ENCODE peak calls at places on chromosomes 7 and 10, in four cellular contexts. J is Panc1, Z is SK-N-SH, K is HCT116. G is an unnamed sample.

GRCh38 chr7:46695045-46695708 is 774.1 kb upstream of the IGFBP3 start:
- DNase-seq in J (no peak), Z (no peak), K (peak; percentile 8), G (no peak)

GRCh38 chr7:133331861-133332260 is 79.0 kb downstream of the EXOC4 start:
- DNase-seq in J (no peak), Z (no peak), K (no peak), G (no peak)

GRCh38 chr10:114289096-114289436 is 50.0 kb downstream of the VWA2 start:
- DNase-seq in J (no peak), Z (no peak), K (no peak), G (no peak)

GRCh38 chr10:113004219-113004618 is 54.2 kb downstream of the TCF7L2 start:
- DNase-seq in J (no peak), Z (no peak), K (no peak), G (no peak)

GRCh38 chr10:86366902-86367338 is 325 bp upstream of the GRID1 start:
- DNase-seq in J (no peak), Z (no peak), K (no peak), G (no peak)

GRCh38 chr7:154874409-154875113 is 128.4 kb downstream of the PAXIP1 start:
- DNase-seq in J (no peak), Z (no peak), K (no peak), G (no peak)

GRCh38 chr7:128932862-128933821 is 4.6 kb upstream of the IRF5 start:
- DNase-seq in J (no peak), Z (no peak), K (no peak), G (no peak)

GRCh38 chr10:44907576-44907975 is 3.6 kb upstream of the TMEM72 start:
- DNase-seq in J (no peak), Z (no peak), K (no peak), G (no peak)

GRCh38 chr7:133518718-133519117 is 265.8 kb downstream of the EXOC4 start:
- DNase-seq in J (no peak), Z (no peak), K (no peak), G (no peak)

GRCh38 chr10:114151486-114151885 is 22.5 kb downstream of the CCDC186 start:
- DNase-seq in J (peak; percentile 75), Z (no peak), K (peak; percentile 67), G (no peak)

GRCh38 chr10:103627893-103628292 is 134.4 kb downstream of the NEURL1 start:
- DNase-seq in J (no peak), Z (no peak), K (no peak), G (no peak)

GRCh38 chr10:99689461-99689860 is 30.2 kb downstream of the ENTPD7 start:
- DNase-seq in J (no peak), Z (no peak), K (no peak), G (no peak)

GRCh38 chr7:50837965-50838364 is 55.3 kb upstream of the GRB10 start:
- DNase-seq in J (peak; percentile 85), Z (no peak), K (no peak), G (no peak)

GRCh38 chr10:13803566-13804554 is 217.1 kb downstream of the PRPF18 start:
- DNase-seq in J (no peak), Z (no peak), K (no peak), G (no peak)

GRCh38 chr7:19112290-19113000 is 5.0 kb downstream of the TWIST1 start:
- DNase-seq in J (no peak), Z (no peak), K (no peak), G (no peak)

GRCh38 chr7:142865766-142866165 is 10.9 kb downstream of the EPHB6 start:
- DNase-seq in J (no peak), Z (peak; percentile 38), K (no peak), G (no peak)

GRCh38 chr7:157274991-157275427 is 61.8 kb upstream of the DNAJB6 start:
- DNase-seq in J (no peak), Z (no peak), K (no peak), G (no peak)

GRCh38 chr7:1953199-1954190 is 279.2 kb downstream of the MAD1L1 start:
- DNase-seq in J (no peak), Z (no peak), K (no peak), G (no peak)

GRCh38 chr10:62829622-62830021 is 13.5 kb upstream of the EGR2 start:
- DNase-seq in J (no peak), Z (no peak), K (no peak), G (no peak)

GRCh38 chr7:25716421-25716820 is 435.6 kb upstream of the NFE2L3 start:
- DNase-seq in J (no peak), Z (no peak), K (no peak), G (no peak)

GRCh38 chr7:23076774-23077173 is 28.8 kb upstream of the KLHL7 start:
- DNase-seq in J (no peak), Z (no peak), K (no peak), G (no peak)

GRCh38 chr7:101294039-101294831 is 27.4 kb downstream of the IFT22 start:
- DNase-seq in J (no peak), Z (no peak), K (no peak), G (no peak)

GRCh38 chr7:130910949-130911944 is 177.2 kb upstream of the KLF14 start:
- DNase-seq in J (peak; percentile 76), Z (no peak), K (no peak), G (no peak)

GRCh38 chr7:64183827-64184372 is 23.1 kb upstream of the ZNF735 start:
- DNase-seq in J (no peak), Z (peak; percentile 19), K (no peak), G (no peak)

GRCh38 chr10:126372359-126372758 is 15.9 kb downstream of the ADAM12 start:
- DNase-seq in J (no peak), Z (no peak), K (no peak), G (no peak)

GRCh38 chr10:19310121-19310520 is 261.5 kb downstream of the MALRD1 start:
- DNase-seq in J (no peak), Z (no peak), K (no peak), G (no peak)

GRCh38 chr10:58266826-58267712 is 625 bp downstream of the IPMK start:
- DNase-seq in J (peak; percentile 17), Z (peak; percentile 51), K (no peak), G (peak; percentile 76)

GRCh38 chr7:144388950-144389349 is 14.5 kb downstream of the NOBOX start:
- DNase-seq in J (no peak), Z (no peak), K (no peak), G (no peak)

GRCh38 chr7:156962145-156962544 is 12.6 kb downstream of the NOM1 start:
- DNase-seq in J (no peak), Z (no peak), K (no peak), G (no peak)

GRCh38 chr10:43226441-43226840 is 40.4 kb downstream of the RASGEF1A start:
- DNase-seq in J (no peak), Z (no peak), K (no peak), G (peak; percentile 35)

GRCh38 chr7:29565982-29566746 is 2.5 kb downstream of the PRR15 start:
- DNase-seq in J (no peak), Z (peak; percentile 79), K (no peak), G (no peak)

GRCh38 chr10:109104806-109105205 is 818.5 kb downstream of the XPNPEP1 start:
- DNase-seq in J (no peak), Z (no peak), K (no peak), G (no peak)

GRCh38 chr10:7589748-7590147 is 77.0 kb downstream of the ITIH5 start:
- DNase-seq in J (no peak), Z (no peak), K (no peak), G (no peak)

GRCh38 chr10:7587168-7587864 is 79.5 kb downstream of the ITIH5 start:
- DNase-seq in J (no peak), Z (no peak), K (no peak), G (no peak)

GRCh38 chr10:7590271-7590670 is 76.5 kb downstream of the ITIH5 start:
- DNase-seq in J (no peak), Z (no peak), K (no peak), G (no peak)

GRCh38 chr10:7585228-7585627 is 81.5 kb downstream of the ITIH5 start:
- DNase-seq in J (no peak), Z (no peak), K (no peak), G (no peak)

GRCh38 chr10:7587865-7588188 is 78.9 kb downstream of the ITIH5 start:
- DNase-seq in J (no peak), Z (no peak), K (no peak), G (no peak)
- TF ChIP-seq CTCF in J (no peak), Z (no peak), K (no peak), G (no peak)

DNA sequence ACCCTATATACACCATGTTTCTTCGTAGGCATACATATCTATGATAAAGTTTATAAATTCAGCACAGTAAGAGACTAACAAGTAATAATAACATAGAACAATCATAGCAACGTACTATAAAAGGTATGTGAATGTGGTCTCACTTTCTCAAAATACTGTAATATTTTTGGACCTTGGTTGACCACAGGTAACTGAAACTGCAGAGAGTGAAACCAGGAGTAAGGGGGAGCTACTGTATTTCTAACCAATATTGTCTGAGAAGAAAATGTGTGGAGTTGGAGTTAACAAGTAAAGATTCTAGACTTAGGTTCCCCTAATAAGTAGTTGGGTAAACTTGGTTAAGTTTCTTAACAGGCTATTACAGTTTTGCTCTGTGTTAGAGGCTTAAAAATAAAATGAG is 72.1 kb downstream of the GNAI1 start:
- DNase-seq in J (no peak), Z (no peak), K (no peak), G (no peak)
- TF ChIP-seq POLR2AphosphoS5 in J (no peak), Z (no peak), K (no peak), G (no peak)

GRCh38 chr7:159013825-159014289 is 130.8 kb downstream of the VIPR2 start:
- DNase-seq in J (no peak), Z (no peak), K (no peak), G (no peak)

GRCh38 chr7:159013181-159013690 is 131.4 kb downstream of the VIPR2 start:
- DNase-seq in J (no peak), Z (no peak), K (no peak), G (no peak)

GRCh38 chr7:159015894-159016410 is 128.7 kb downstream of the VIPR2 start:
- DNase-seq in J (no peak), Z (no peak), K (no peak), G (no peak)

GRCh38 chr7:159015081-159015893 is 129.4 kb downstream of the VIPR2 start:
- DNase-seq in J (no peak), Z (no peak), K (no peak), G (peak; percentile 89)

DNA sequence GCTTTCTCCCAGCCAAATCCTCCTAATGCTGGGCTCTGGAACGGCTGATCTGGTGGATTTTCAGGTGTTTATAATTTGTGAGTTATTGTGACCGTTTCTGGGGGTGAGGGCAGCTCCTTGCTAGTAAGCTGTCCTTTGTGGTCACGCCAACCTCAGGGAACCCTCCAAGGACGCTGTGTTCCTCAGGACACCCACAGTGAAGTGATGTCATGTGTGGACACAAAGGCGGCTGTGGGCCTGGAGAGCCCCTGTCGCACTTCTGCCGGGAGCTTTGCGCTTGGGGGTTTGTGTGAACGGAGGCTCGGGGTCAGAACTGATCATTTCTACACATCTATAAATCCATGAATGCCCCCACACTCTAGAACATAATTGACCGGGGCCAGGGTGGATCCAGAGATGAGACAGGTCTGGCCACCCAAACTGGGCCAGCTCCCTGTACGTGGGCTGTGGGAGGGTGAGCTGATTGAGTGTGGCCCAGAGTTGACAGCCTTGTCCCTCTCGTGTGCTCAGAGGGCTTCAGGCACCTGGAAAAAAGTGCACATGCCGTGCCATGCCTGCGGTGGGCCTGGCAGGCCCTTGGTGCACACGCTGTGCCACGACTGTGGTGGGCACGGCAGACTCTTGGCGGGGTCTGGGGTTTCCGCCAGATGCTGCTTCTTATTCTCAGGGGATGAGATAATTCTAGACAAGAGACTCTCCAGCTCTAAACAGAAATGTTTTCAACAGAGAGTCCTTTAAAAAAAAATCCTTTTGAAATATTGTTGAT is 130.2 kb downstream of the VIPR2 start:
- DNase-seq in J (no peak), Z (no peak), K (no peak), G (no peak)
- H3K4me1 ChIP-seq in J (peaks cover 58% of the 10 kb centered on the region), Z (no peaks in the 10 kb centered on the region), K (no peaks in the 10 kb centered on the region), G (peaks cover 9% of the 10 kb centered on the region)

GRCh38 chr10:61318429-61318828 is 134.8 kb downstream of the TMEM26 start:
- DNase-seq in J (no peak), Z (no peak), K (no peak), G (no peak)
- TF ChIP-seq CTCF in J (no peak), Z (no peak), K (no peak), G (no peak)